ENCODE peak calls at places on chromosomes 11 and 22, in five cellular contexts. One of them, this sample, is unnamed.

GRCh38 chr11:37642321-37642720 is 1044.3 kb upstream of the RAG2 start:
- DNase-seq in progenitor cell of endocrine pancreas: no peak
- DNase-seq in stomach: no peak
- DNase-seq in fibroblast of lung: no peak
- DNase-seq in HFFc6: no peak
- DNase-seq in this sample: no peak

GRCh38 chr11:8067929-8068575 is 13.0 kb upstream of the TUB start:
- DNase-seq in progenitor cell of endocrine pancreas: no peak
- DNase-seq in fibroblast of lung: no peak
- DNase-seq in HFFc6: no peak
- DNase-seq in stomach: peak
- DNase-seq in this sample: no peak

GRCh38 chr11:1475841-1476240 is 10.7 kb downstream of the MOB2 start:
- DNase-seq in HFFc6: no peak
- DNase-seq in stomach: no peak
- DNase-seq in fibroblast of lung: no peak
- DNase-seq in progenitor cell of endocrine pancreas: no peak
- DNase-seq in this sample: no peak

GRCh38 chr11:47797633-47798032 is 30.5 kb upstream of the FNBP4 start:
- DNase-seq in HFFc6: peak
- DNase-seq in progenitor cell of endocrine pancreas: no peak
- DNase-seq in stomach: no peak
- DNase-seq in fibroblast of lung: peak
- DNase-seq in this sample: no peak

GRCh38 chr11:122293298-122294023 is 177.4 kb upstream of the BLID start:
- DNase-seq in progenitor cell of endocrine pancreas: no peak
- DNase-seq in stomach: no peak
- DNase-seq in HFFc6: peak
- DNase-seq in fibroblast of lung: no peak
- DNase-seq in this sample: no peak

GRCh38 chr11:126113515-126113957 is 50.9 kb upstream of the CDON start:
- DNase-seq in fibroblast of lung: peak
- DNase-seq in stomach: peak
- DNase-seq in HFFc6: peak
- DNase-seq in progenitor cell of endocrine pancreas: no peak
- DNase-seq in this sample: no peak

GRCh38 chr22:17972385-17973181 is 51.8 kb downstream of the MICAL3 start:
- DNase-seq in HFFc6: peak
- DNase-seq in stomach: no peak
- DNase-seq in fibroblast of lung: peak
- DNase-seq in progenitor cell of endocrine pancreas: no peak
- DNase-seq in this sample: no peak

GRCh38 chr22:36032611-36033010 is 4.0 kb upstream of the RBFOX2 start:
- DNase-seq in fibroblast of lung: no peak
- DNase-seq in progenitor cell of endocrine pancreas: no peak
- DNase-seq in stomach: no peak
- DNase-seq in HFFc6: no peak
- DNase-seq in this sample: no peak

GRCh38 chr11:15918212-15918611 is 438.1 kb downstream of the SOX6 start:
- DNase-seq in fibroblast of lung: no peak
- DNase-seq in stomach: no peak
- DNase-seq in HFFc6: no peak
- DNase-seq in progenitor cell of endocrine pancreas: no peak
- DNase-seq in this sample: no peak

GRCh38 chr11:67204837-67205236 is 61.4 kb upstream of the GRK2 start:
- DNase-seq in fibroblast of lung: no peak
- DNase-seq in HFFc6: no peak
- DNase-seq in stomach: no peak
- DNase-seq in progenitor cell of endocrine pancreas: no peak
- DNase-seq in this sample: no peak

GRCh38 chr11:78045851-78046485 is 17.7 kb upstream of the THRSP start:
- DNase-seq in HFFc6: peak
- DNase-seq in progenitor cell of endocrine pancreas: peak
- DNase-seq in fibroblast of lung: peak
- DNase-seq in stomach: peak
- DNase-seq in this sample: peak

GRCh38 chr11:19039409-19039808 is 21.1 kb downstream of the MRGPRX2 start:
- DNase-seq in HFFc6: no peak
- DNase-seq in progenitor cell of endocrine pancreas: no peak
- DNase-seq in fibroblast of lung: no peak
- DNase-seq in stomach: no peak
- DNase-seq in this sample: no peak

GRCh38 chr11:88310246-88310645 is 27.3 kb downstream of the CTSC start:
- DNase-seq in HFFc6: no peak
- DNase-seq in fibroblast of lung: peak
- DNase-seq in stomach: no peak
- DNase-seq in progenitor cell of endocrine pancreas: no peak
- DNase-seq in this sample: no peak

GRCh38 chr22:23509571-23510302 is 70.4 kb downstream of the IGLL1 start:
- DNase-seq in stomach: no peak
- DNase-seq in fibroblast of lung: peak
- DNase-seq in progenitor cell of endocrine pancreas: no peak
- DNase-seq in HFFc6: no peak
- DNase-seq in this sample: no peak

GRCh38 chr11:66277475-66278391 is at the start of gene CNIH2:
- DNase-seq in progenitor cell of endocrine pancreas: no peak
- DNase-seq in fibroblast of lung: no peak
- DNase-seq in stomach: peak
- DNase-seq in HFFc6: no peak
- DNase-seq in this sample: peak

GRCh38 chr11:45852712-45853101 is 5.4 kb downstream of the CRY2 start:
- DNase-seq in progenitor cell of endocrine pancreas: no peak
- DNase-seq in HFFc6: no peak
- DNase-seq in fibroblast of lung: no peak
- DNase-seq in stomach: no peak
- DNase-seq in this sample: no peak
- TF ChIP-seq CTCF in progenitor cell of endocrine pancreas: no peak
- TF ChIP-seq CTCF in HFFc6: no peak
- TF ChIP-seq CTCF in fibroblast of lung: no peak
- TF ChIP-seq CTCF in stomach: no peak
- TF ChIP-seq CTCF in this sample: no peak

GRCh38 chr11:11937433-11937832 is 71.0 kb downstream of the DKK3 start:
- DNase-seq in fibroblast of lung: peak
- DNase-seq in HFFc6: no peak
- DNase-seq in progenitor cell of endocrine pancreas: no peak
- DNase-seq in stomach: no peak
- DNase-seq in this sample: no peak

GRCh38 chr11:11929920-11930319 is 78.5 kb downstream of the DKK3 start:
- DNase-seq in progenitor cell of endocrine pancreas: no peak
- DNase-seq in fibroblast of lung: no peak
- DNase-seq in HFFc6: no peak
- DNase-seq in stomach: no peak
- DNase-seq in this sample: no peak

GRCh38 chr11:11931461-11932055 is 76.9 kb downstream of the DKK3 start:
- DNase-seq in stomach: no peak
- DNase-seq in progenitor cell of endocrine pancreas: no peak
- DNase-seq in HFFc6: peak
- DNase-seq in fibroblast of lung: peak
- DNase-seq in this sample: no peak
- TF ChIP-seq CTCF in stomach: peak
- TF ChIP-seq CTCF in progenitor cell of endocrine pancreas: peak
- TF ChIP-seq CTCF in HFFc6: peak
- TF ChIP-seq CTCF in fibroblast of lung: peak
- TF ChIP-seq CTCF in this sample: peak

GRCh38 chr11:108494182-108494581 is 4.0 kb downstream of the POGLUT3 start:
- DNase-seq in HFFc6: no peak
- DNase-seq in progenitor cell of endocrine pancreas: no peak
- DNase-seq in fibroblast of lung: no peak
- DNase-seq in stomach: no peak
- DNase-seq in this sample: no peak
- TF ChIP-seq CTCF in HFFc6: no peak
- TF ChIP-seq CTCF in progenitor cell of endocrine pancreas: no peak
- TF ChIP-seq CTCF in fibroblast of lung: no peak
- TF ChIP-seq CTCF in stomach: no peak
- TF ChIP-seq CTCF in this sample: no peak

DNA sequence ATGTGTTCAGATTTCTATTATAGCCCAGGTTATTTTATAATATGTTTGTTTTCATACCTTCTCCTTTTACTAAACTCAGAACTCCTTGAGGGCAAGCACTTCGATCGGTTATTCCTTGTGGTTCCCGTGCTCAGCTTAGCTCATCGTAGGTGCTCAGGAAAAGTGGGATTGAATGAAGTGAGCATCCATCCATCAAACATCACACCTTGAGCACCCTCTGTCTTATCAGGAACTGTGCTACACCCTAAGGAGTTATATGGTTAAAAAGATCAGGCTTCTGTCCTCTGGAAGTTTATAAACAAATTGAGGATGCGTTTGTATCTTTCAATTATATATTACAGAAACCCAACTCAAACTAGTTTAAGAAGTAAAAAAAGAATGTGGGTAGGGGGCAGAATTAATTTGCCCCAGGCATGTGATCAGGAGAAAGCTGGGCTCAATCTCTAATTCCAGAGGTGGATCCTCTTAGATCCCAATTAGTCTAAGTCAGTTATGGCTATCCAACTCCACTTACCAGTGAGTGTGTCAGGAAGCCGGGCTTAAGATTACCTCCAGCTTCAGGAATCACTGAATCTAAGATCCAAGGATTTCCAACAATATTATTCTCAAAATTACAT is 59.9 kb upstream of the RRAS2 start:
- DNase-seq in fibroblast of lung: no peak
- DNase-seq in stomach: no peak
- DNase-seq in HFFc6: no peak
- DNase-seq in progenitor cell of endocrine pancreas: no peak
- DNase-seq in this sample: no peak
- TF ChIP-seq CTCF in fibroblast of lung: no peak
- TF ChIP-seq CTCF in stomach: no peak
- TF ChIP-seq CTCF in HFFc6: peak
- TF ChIP-seq CTCF in progenitor cell of endocrine pancreas: peak
- TF ChIP-seq CTCF in this sample: no peak

GRCh38 chr11:28529540-28530410 is 421.6 kb downstream of the METTL15 start:
- DNase-seq in progenitor cell of endocrine pancreas: no peak
- DNase-seq in HFFc6: peak
- DNase-seq in stomach: no peak
- DNase-seq in fibroblast of lung: peak
- DNase-seq in this sample: no peak
- TF ChIP-seq CTCF in progenitor cell of endocrine pancreas: peak
- TF ChIP-seq CTCF in HFFc6: peak
- TF ChIP-seq CTCF in stomach: no peak
- TF ChIP-seq CTCF in fibroblast of lung: peak
- TF ChIP-seq CTCF in this sample: no peak

GRCh38 chr22:38072322-38073149 is 11.4 kb downstream of the SLC16A8 start:
- DNase-seq in fibroblast of lung: no peak
- DNase-seq in stomach: no peak
- DNase-seq in HFFc6: no peak
- DNase-seq in progenitor cell of endocrine pancreas: no peak
- DNase-seq in this sample: no peak

GRCh38 chr22:38073150-38074130 is 10.5 kb downstream of the SLC16A8 start:
- DNase-seq in progenitor cell of endocrine pancreas: no peak
- DNase-seq in stomach: no peak
- DNase-seq in fibroblast of lung: no peak
- DNase-seq in HFFc6: no peak
- DNase-seq in this sample: no peak

GRCh38 chr22:38069372-38070249 is 12.4 kb downstream of the PICK1 start:
- DNase-seq in progenitor cell of endocrine pancreas: no peak
- DNase-seq in HFFc6: peak
- DNase-seq in fibroblast of lung: peak
- DNase-seq in stomach: no peak
- DNase-seq in this sample: no peak

GRCh38 chr22:38070250-38070921 is 13.2 kb downstream of the PICK1 start:
- DNase-seq in HFFc6: no peak
- DNase-seq in fibroblast of lung: no peak
- DNase-seq in stomach: no peak
- DNase-seq in progenitor cell of endocrine pancreas: no peak
- DNase-seq in this sample: no peak

GRCh38 chr22:38071421-38072321 is 12.3 kb downstream of the SLC16A8 start:
- DNase-seq in HFFc6: no peak
- DNase-seq in fibroblast of lung: no peak
- DNase-seq in progenitor cell of endocrine pancreas: no peak
- DNase-seq in stomach: no peak
- DNase-seq in this sample: no peak
- TF ChIP-seq CTCF in HFFc6: peak
- TF ChIP-seq CTCF in fibroblast of lung: no peak
- TF ChIP-seq CTCF in progenitor cell of endocrine pancreas: no peak
- TF ChIP-seq CTCF in stomach: no peak
- TF ChIP-seq CTCF in this sample: no peak

DNA sequence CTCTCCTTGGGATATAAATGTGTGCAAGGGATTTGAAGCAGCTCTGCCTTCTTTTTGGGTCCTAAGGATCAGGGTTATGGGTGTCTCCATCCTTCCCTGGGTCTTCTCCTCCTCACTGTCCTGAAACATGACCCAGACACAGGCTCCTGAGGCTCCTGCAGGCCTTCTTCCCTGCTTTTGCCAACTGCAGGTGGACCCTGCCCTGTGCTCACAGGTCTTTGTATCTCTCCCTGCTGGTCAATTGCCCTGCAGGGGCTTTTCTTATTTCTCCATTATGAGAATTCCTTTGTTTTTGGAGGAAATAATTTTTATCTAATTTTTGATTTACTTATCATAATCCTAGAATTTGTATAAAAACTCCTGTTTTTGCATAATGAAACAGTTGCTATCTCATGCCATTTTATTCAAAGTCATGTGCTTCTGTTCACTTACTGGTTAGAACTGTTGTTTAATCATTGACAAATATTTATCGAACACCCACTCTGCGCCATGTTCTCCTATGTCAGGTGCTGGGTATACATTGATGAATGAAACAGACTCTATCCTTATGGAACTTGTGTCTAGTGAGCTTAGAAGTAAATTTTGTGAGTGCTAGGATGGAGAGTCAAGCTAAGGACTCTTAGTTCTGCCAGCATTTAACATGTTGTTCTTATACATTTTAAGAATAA is 89.7 kb upstream of the TOP3B start:
- DNase-seq in HFFc6: no peak
- DNase-seq in stomach: no peak
- DNase-seq in fibroblast of lung: no peak
- DNase-seq in progenitor cell of endocrine pancreas: no peak
- DNase-seq in this sample: no peak
- TF ChIP-seq CTCF in HFFc6: no peak
- TF ChIP-seq CTCF in stomach: no peak
- TF ChIP-seq CTCF in fibroblast of lung: no peak
- TF ChIP-seq CTCF in progenitor cell of endocrine pancreas: no peak
- TF ChIP-seq CTCF in this sample: no peak

GRCh38 chr22:47739616-47740015 is 977.2 kb downstream of the TBC1D22A start:
- DNase-seq in fibroblast of lung: no peak
- DNase-seq in progenitor cell of endocrine pancreas: no peak
- DNase-seq in stomach: no peak
- DNase-seq in HFFc6: no peak
- DNase-seq in this sample: no peak
- TF ChIP-seq CTCF in fibroblast of lung: no peak
- TF ChIP-seq CTCF in progenitor cell of endocrine pancreas: no peak
- TF ChIP-seq CTCF in stomach: no peak
- TF ChIP-seq CTCF in HFFc6: no peak
- TF ChIP-seq CTCF in this sample: no peak

GRCh38 chr22:21867528-21868266 is at the start of gene MAPK1:
- DNase-seq in stomach: peak
- DNase-seq in progenitor cell of endocrine pancreas: peak
- DNase-seq in fibroblast of lung: peak
- DNase-seq in HFFc6: peak
- DNase-seq in this sample: peak
- TF ChIP-seq CTCF in stomach: no peak
- TF ChIP-seq CTCF in progenitor cell of endocrine pancreas: peak
- TF ChIP-seq CTCF in fibroblast of lung: peak
- TF ChIP-seq CTCF in HFFc6: peak
- TF ChIP-seq CTCF in this sample: peak

GRCh38 chr11:62464655-62465054 is 45.8 kb downstream of the SCGB1A1 start:
- DNase-seq in stomach: no peak
- DNase-seq in fibroblast of lung: no peak
- DNase-seq in progenitor cell of endocrine pancreas: no peak
- DNase-seq in HFFc6: no peak
- DNase-seq in this sample: no peak
- TF ChIP-seq CTCF in stomach: no peak
- TF ChIP-seq CTCF in fibroblast of lung: no peak
- TF ChIP-seq CTCF in progenitor cell of endocrine pancreas: no peak
- TF ChIP-seq CTCF in HFFc6: no peak
- TF ChIP-seq CTCF in this sample: no peak

This sample was measured in natural killer cell.